ENCODE peak calls at places on chromosomes 2 and 18, in seven cellular contexts. C is astrocyte of the cerebellum; T is HFFc6; L is neural progenitor cell; W is T follicular helper cell; R is activated naive CD8-positive, alpha-beta T cell treated with anti-CD3 and anti-CD28 coated beads for 36 hours; S is CD8-positive, alpha-beta T cell. K is an unnamed sample.

GRCh38 chr2:108215794-108216211 is 24.0 kb upstream of the SULT1C3 start:
- DNase-seq in C (peak), T (peak), L (peak), W (no peak), R (no peak), S (no peak), K (no peak)

GRCh38 chr2:60438653-60439052 is 114.8 kb downstream of the BCL11A start:
- DNase-seq in C (no peak), T (no peak), L (no peak), W (no peak), R (no peak), S (no peak), K (no peak)

GRCh38 chr2:100813527-100813926 is 6.4 kb upstream of the NPAS2 start:
- DNase-seq in C (no peak), T (peak), L (no peak), W (no peak), R (no peak), S (no peak), K (no peak)

GRCh38 chr2:238133499-238134392 is 4.7 kb upstream of the KLHL30 start:
- DNase-seq in C (no peak), T (no peak), L (no peak), W (no peak), R (no peak), S (no peak), K (no peak)

GRCh38 chr18:9321017-9321452 is 13.5 kb upstream of the TWSG1 start:
- DNase-seq in C (no peak), T (peak), L (no peak), W (no peak), R (no peak), S (no peak), K (no peak)

GRCh38 chr2:16256601-16257000 is 316.3 kb downstream of the MYCN start:
- DNase-seq in C (no peak), T (no peak), L (no peak), W (no peak), R (no peak), S (no peak), K (no peak)

GRCh38 chr2:159256159-159256558 is 30.3 kb downstream of the WDSUB1 start:
- DNase-seq in C (no peak), T (peak), L (no peak), W (no peak), R (no peak), S (no peak), K (no peak)

GRCh38 chr2:235416816-235417499 is 76.9 kb upstream of the AGAP1 start:
- DNase-seq in C (peak), T (peak), L (no peak), W (no peak), R (no peak), S (no peak), K (no peak)

GRCh38 chr18:44096016-44096415 is 584.7 kb upstream of the SETBP1 start:
- DNase-seq in C (no peak), T (no peak), L (no peak), W (no peak), R (no peak), S (no peak), K (no peak)

GRCh38 chr2:175363719-175364118 is 182.2 kb upstream of the ATP5MC3 start:
- DNase-seq in C (no peak), T (no peak), L (no peak), W (no peak), R (no peak), S (no peak), K (no peak)

GRCh38 chr18:23237524-23238151 is 102.4 kb downstream of the CABLES1 start:
- DNase-seq in C (no peak), T (no peak), L (peak), W (no peak), R (peak), S (peak), K (peak)

K was measured in T-helper 2 cell.